ENCODE peak calls at places on chromosomes 5 and 9, in nine cellular contexts. One of them, this sample, is unnamed.

GRCh38 chr5:180352116-180352975 is 790 bp downstream of the GFPT2 start:
- DNase-seq in Calu3: no peak
- DNase-seq in mucosa of descending colon: peak
- DNase-seq in nucleus accumbens: no peak
- DNase-seq in NCI-H1417: no peak
- DNase-seq in left ventricle myocardium superior: peak
- DNase-seq in iPS-NIHi11: peak
- DNase-seq in naive thymus-derived CD8-positive, alpha-beta T cell: peak
- DNase-seq in activated CD8-positive, alpha-beta memory T cell treated with anti-CD3 and anti-CD28 coated beads, Interleukin-2, amount 50 U/mL, for 4 hours: peak
- DNase-seq in this sample: no peak

GRCh38 chr5:15502208-15502607 is 2.2 kb downstream of the FBXL7 start:
- DNase-seq in naive thymus-derived CD8-positive, alpha-beta T cell: no peak
- DNase-seq in nucleus accumbens: no peak
- DNase-seq in activated CD8-positive, alpha-beta memory T cell treated with anti-CD3 and anti-CD28 coated beads, Interleukin-2, amount 50 U/mL, for 4 hours: no peak
- DNase-seq in iPS-NIHi11: no peak
- DNase-seq in Calu3: no peak
- DNase-seq in left ventricle myocardium superior: no peak
- DNase-seq in NCI-H1417: no peak
- DNase-seq in mucosa of descending colon: no peak
- DNase-seq in this sample: no peak

GRCh38 chr5:966345-966710 is 42.3 kb upstream of the NKD2 start:
- DNase-seq in iPS-NIHi11: no peak
- DNase-seq in left ventricle myocardium superior: no peak
- DNase-seq in naive thymus-derived CD8-positive, alpha-beta T cell: no peak
- DNase-seq in mucosa of descending colon: no peak
- DNase-seq in NCI-H1417: no peak
- DNase-seq in activated CD8-positive, alpha-beta memory T cell treated with anti-CD3 and anti-CD28 coated beads, Interleukin-2, amount 50 U/mL, for 4 hours: no peak
- DNase-seq in nucleus accumbens: no peak
- DNase-seq in Calu3: no peak
- DNase-seq in this sample: no peak

GRCh38 chr9:123611228-123611627 is 255.2 kb downstream of the CRB2 start:
- DNase-seq in iPS-NIHi11: no peak
- DNase-seq in NCI-H1417: no peak
- DNase-seq in mucosa of descending colon: no peak
- DNase-seq in naive thymus-derived CD8-positive, alpha-beta T cell: no peak
- DNase-seq in nucleus accumbens: no peak
- DNase-seq in activated CD8-positive, alpha-beta memory T cell treated with anti-CD3 and anti-CD28 coated beads, Interleukin-2, amount 50 U/mL, for 4 hours: no peak
- DNase-seq in left ventricle myocardium superior: no peak
- DNase-seq in Calu3: no peak
- DNase-seq in this sample: no peak

GRCh38 chr9:127724012-127724411 is 8.1 kb downstream of the TTC16 start:
- DNase-seq in left ventricle myocardium superior: peak
- DNase-seq in naive thymus-derived CD8-positive, alpha-beta T cell: no peak
- DNase-seq in nucleus accumbens: no peak
- DNase-seq in NCI-H1417: no peak
- DNase-seq in mucosa of descending colon: no peak
- DNase-seq in activated CD8-positive, alpha-beta memory T cell treated with anti-CD3 and anti-CD28 coated beads, Interleukin-2, amount 50 U/mL, for 4 hours: no peak
- DNase-seq in Calu3: no peak
- DNase-seq in iPS-NIHi11: peak
- DNase-seq in this sample: no peak

GRCh38 chr5:2227433-2227832 is 344.7 kb upstream of the IRX4 start:
- DNase-seq in Calu3: no peak
- DNase-seq in NCI-H1417: no peak
- DNase-seq in activated CD8-positive, alpha-beta memory T cell treated with anti-CD3 and anti-CD28 coated beads, Interleukin-2, amount 50 U/mL, for 4 hours: no peak
- DNase-seq in nucleus accumbens: no peak
- DNase-seq in left ventricle myocardium superior: no peak
- DNase-seq in mucosa of descending colon: no peak
- DNase-seq in naive thymus-derived CD8-positive, alpha-beta T cell: no peak
- DNase-seq in iPS-NIHi11: no peak
- DNase-seq in this sample: no peak

GRCh38 chr5:6503342-6503741 is 54.7 kb downstream of the UBE2QL1 start:
- DNase-seq in mucosa of descending colon: no peak
- DNase-seq in left ventricle myocardium superior: no peak
- DNase-seq in Calu3: no peak
- DNase-seq in NCI-H1417: no peak
- DNase-seq in naive thymus-derived CD8-positive, alpha-beta T cell: no peak
- DNase-seq in nucleus accumbens: no peak
- DNase-seq in activated CD8-positive, alpha-beta memory T cell treated with anti-CD3 and anti-CD28 coated beads, Interleukin-2, amount 50 U/mL, for 4 hours: no peak
- DNase-seq in iPS-NIHi11: no peak
- DNase-seq in this sample: no peak

GRCh38 chr5:78667461-78668103 is 19.0 kb upstream of the LHFPL2 start:
- DNase-seq in nucleus accumbens: no peak
- DNase-seq in Calu3: no peak
- DNase-seq in NCI-H1417: no peak
- DNase-seq in left ventricle myocardium superior: no peak
- DNase-seq in activated CD8-positive, alpha-beta memory T cell treated with anti-CD3 and anti-CD28 coated beads, Interleukin-2, amount 50 U/mL, for 4 hours: no peak
- DNase-seq in mucosa of descending colon: no peak
- DNase-seq in iPS-NIHi11: no peak
- DNase-seq in naive thymus-derived CD8-positive, alpha-beta T cell: no peak
- DNase-seq in this sample: no peak

GRCh38 chr9:129109952-129110739 is 447 bp downstream of the CRAT start:
- DNase-seq in iPS-NIHi11: no peak
- DNase-seq in activated CD8-positive, alpha-beta memory T cell treated with anti-CD3 and anti-CD28 coated beads, Interleukin-2, amount 50 U/mL, for 4 hours: no peak
- DNase-seq in nucleus accumbens: no peak
- DNase-seq in mucosa of descending colon: no peak
- DNase-seq in naive thymus-derived CD8-positive, alpha-beta T cell: no peak
- DNase-seq in NCI-H1417: no peak
- DNase-seq in left ventricle myocardium superior: peak
- DNase-seq in Calu3: no peak
- DNase-seq in this sample: no peak

GRCh38 chr5:143141652-143142051 is 261.8 kb downstream of the NR3C1 start:
- DNase-seq in iPS-NIHi11: no peak
- DNase-seq in left ventricle myocardium superior: no peak
- DNase-seq in NCI-H1417: no peak
- DNase-seq in naive thymus-derived CD8-positive, alpha-beta T cell: no peak
- DNase-seq in mucosa of descending colon: no peak
- DNase-seq in nucleus accumbens: no peak
- DNase-seq in activated CD8-positive, alpha-beta memory T cell treated with anti-CD3 and anti-CD28 coated beads, Interleukin-2, amount 50 U/mL, for 4 hours: no peak
- DNase-seq in Calu3: no peak
- DNase-seq in this sample: no peak

GRCh38 chr5:127299678-127300077 is 9.1 kb downstream of the MEGF10 start:
- DNase-seq in naive thymus-derived CD8-positive, alpha-beta T cell: no peak
- DNase-seq in iPS-NIHi11: no peak
- DNase-seq in left ventricle myocardium superior: no peak
- DNase-seq in nucleus accumbens: no peak
- DNase-seq in mucosa of descending colon: no peak
- DNase-seq in activated CD8-positive, alpha-beta memory T cell treated with anti-CD3 and anti-CD28 coated beads, Interleukin-2, amount 50 U/mL, for 4 hours: no peak
- DNase-seq in Calu3: no peak
- DNase-seq in NCI-H1417: peak
- DNase-seq in this sample: no peak

GRCh38 chr9:21070171-21070571 is 7.6 kb downstream of the IFNB1 start:
- DNase-seq in iPS-NIHi11: peak
- DNase-seq in activated CD8-positive, alpha-beta memory T cell treated with anti-CD3 and anti-CD28 coated beads, Interleukin-2, amount 50 U/mL, for 4 hours: no peak
- DNase-seq in left ventricle myocardium superior: peak
- DNase-seq in Calu3: peak
- DNase-seq in nucleus accumbens: no peak
- DNase-seq in mucosa of descending colon: no peak
- DNase-seq in naive thymus-derived CD8-positive, alpha-beta T cell: no peak
- DNase-seq in NCI-H1417: no peak
- DNase-seq in this sample: no peak

GRCh38 chr9:86637515-86637914 is 283.3 kb upstream of the TUT7 start:
- DNase-seq in NCI-H1417: no peak
- DNase-seq in Calu3: peak
- DNase-seq in nucleus accumbens: no peak
- DNase-seq in mucosa of descending colon: no peak
- DNase-seq in iPS-NIHi11: peak
- DNase-seq in left ventricle myocardium superior: peak
- DNase-seq in naive thymus-derived CD8-positive, alpha-beta T cell: peak
- DNase-seq in activated CD8-positive, alpha-beta memory T cell treated with anti-CD3 and anti-CD28 coated beads, Interleukin-2, amount 50 U/mL, for 4 hours: no peak
- DNase-seq in this sample: no peak

GRCh38 chr9:25421560-25421959 is 256.7 kb downstream of the TUSC1 start:
- DNase-seq in Calu3: no peak
- DNase-seq in left ventricle myocardium superior: no peak
- DNase-seq in NCI-H1417: no peak
- DNase-seq in iPS-NIHi11: no peak
- DNase-seq in activated CD8-positive, alpha-beta memory T cell treated with anti-CD3 and anti-CD28 coated beads, Interleukin-2, amount 50 U/mL, for 4 hours: no peak
- DNase-seq in mucosa of descending colon: no peak
- DNase-seq in naive thymus-derived CD8-positive, alpha-beta T cell: no peak
- DNase-seq in nucleus accumbens: no peak
- DNase-seq in this sample: no peak

GRCh38 chr5:169577966-169578365 is 5.6 kb upstream of the SPDL1 start:
- DNase-seq in naive thymus-derived CD8-positive, alpha-beta T cell: no peak
- DNase-seq in NCI-H1417: peak
- DNase-seq in left ventricle myocardium superior: no peak
- DNase-seq in activated CD8-positive, alpha-beta memory T cell treated with anti-CD3 and anti-CD28 coated beads, Interleukin-2, amount 50 U/mL, for 4 hours: no peak
- DNase-seq in Calu3: no peak
- DNase-seq in mucosa of descending colon: no peak
- DNase-seq in nucleus accumbens: no peak
- DNase-seq in iPS-NIHi11: peak
- DNase-seq in this sample: no peak

GRCh38 chr9:4718911-4719310 is 22.1 kb downstream of the AK3 start:
- DNase-seq in activated CD8-positive, alpha-beta memory T cell treated with anti-CD3 and anti-CD28 coated beads, Interleukin-2, amount 50 U/mL, for 4 hours: no peak
- DNase-seq in NCI-H1417: no peak
- DNase-seq in left ventricle myocardium superior: no peak
- DNase-seq in iPS-NIHi11: no peak
- DNase-seq in nucleus accumbens: no peak
- DNase-seq in naive thymus-derived CD8-positive, alpha-beta T cell: no peak
- DNase-seq in mucosa of descending colon: no peak
- DNase-seq in Calu3: no peak
- DNase-seq in this sample: no peak

GRCh38 chr9:1008256-1008655 is 31.8 kb downstream of the DMRT3 start:
- DNase-seq in left ventricle myocardium superior: no peak
- DNase-seq in iPS-NIHi11: no peak
- DNase-seq in NCI-H1417: no peak
- DNase-seq in nucleus accumbens: no peak
- DNase-seq in Calu3: no peak
- DNase-seq in naive thymus-derived CD8-positive, alpha-beta T cell: no peak
- DNase-seq in mucosa of descending colon: no peak
- DNase-seq in activated CD8-positive, alpha-beta memory T cell treated with anti-CD3 and anti-CD28 coated beads, Interleukin-2, amount 50 U/mL, for 4 hours: no peak
- DNase-seq in this sample: no peak

GRCh38 chr5:132226516-132227234 is 978 bp downstream of the P4HA2 start:
- DNase-seq in activated CD8-positive, alpha-beta memory T cell treated with anti-CD3 and anti-CD28 coated beads, Interleukin-2, amount 50 U/mL, for 4 hours: no peak
- DNase-seq in mucosa of descending colon: no peak
- DNase-seq in iPS-NIHi11: no peak
- DNase-seq in Calu3: peak
- DNase-seq in naive thymus-derived CD8-positive, alpha-beta T cell: no peak
- DNase-seq in left ventricle myocardium superior: peak
- DNase-seq in nucleus accumbens: no peak
- DNase-seq in NCI-H1417: no peak
- DNase-seq in this sample: no peak

GRCh38 chr5:106423109-106423897 is 1247.4 kb downstream of the EFNA5 start:
- DNase-seq in naive thymus-derived CD8-positive, alpha-beta T cell: no peak
- DNase-seq in left ventricle myocardium superior: no peak
- DNase-seq in Calu3: no peak
- DNase-seq in activated CD8-positive, alpha-beta memory T cell treated with anti-CD3 and anti-CD28 coated beads, Interleukin-2, amount 50 U/mL, for 4 hours: no peak
- DNase-seq in mucosa of descending colon: no peak
- DNase-seq in nucleus accumbens: no peak
- DNase-seq in NCI-H1417: no peak
- DNase-seq in iPS-NIHi11: no peak
- DNase-seq in this sample: no peak

GRCh38 chr5:139385061-139385889 is 2.2 kb upstream of the SLC23A1 start:
- DNase-seq in left ventricle myocardium superior: peak
- DNase-seq in Calu3: peak
- DNase-seq in activated CD8-positive, alpha-beta memory T cell treated with anti-CD3 and anti-CD28 coated beads, Interleukin-2, amount 50 U/mL, for 4 hours: no peak
- DNase-seq in naive thymus-derived CD8-positive, alpha-beta T cell: peak
- DNase-seq in nucleus accumbens: no peak
- DNase-seq in mucosa of descending colon: peak
- DNase-seq in NCI-H1417: peak
- DNase-seq in iPS-NIHi11: no peak
- DNase-seq in this sample: no peak

GRCh38 chr5:58751222-58751621 is 168.3 kb downstream of the RAB3C start:
- DNase-seq in activated CD8-positive, alpha-beta memory T cell treated with anti-CD3 and anti-CD28 coated beads, Interleukin-2, amount 50 U/mL, for 4 hours: no peak
- DNase-seq in NCI-H1417: no peak
- DNase-seq in nucleus accumbens: no peak
- DNase-seq in left ventricle myocardium superior: no peak
- DNase-seq in naive thymus-derived CD8-positive, alpha-beta T cell: no peak
- DNase-seq in Calu3: peak
- DNase-seq in iPS-NIHi11: no peak
- DNase-seq in mucosa of descending colon: no peak
- DNase-seq in this sample: no peak